ENCODE peak calls at places on chromosomes 16 and 17, in seven cellular contexts. K, X, L, E, J, D and W are unnamed samples.

GRCh38 chr17:39164675-39165143 is 1.3 kb downstream of the ARL5C start:
- DNase-seq in J (peak; percentile 98), X (peak; percentile 99), E (peak; percentile 78), K (peak; percentile 73), L (peak; percentile 90), D (peak; percentile 95), W (peak; percentile 85)

GRCh38 chr16:14424595-14424994 is 205.5 kb downstream of the PARN start:
- DNase-seq in X (no peak), K (no peak), L (no peak), J (no peak), D (no peak), E (no peak), W (no peak)

GRCh38 chr17:27239046-27239445 is 54.9 kb upstream of the WSB1 start:
- DNase-seq in E (no peak), X (no peak), D (no peak), J (no peak), K (no peak), L (no peak), W (no peak)

GRCh38 chr17:45730192-45730591 is 53.9 kb upstream of the CRHR1 start:
- DNase-seq in E (no peak), D (no peak), X (peak; percentile 14), K (no peak), J (no peak), L (no peak), W (no peak)

GRCh38 chr16:16025214-16025968 is 76.0 kb downstream of the ABCC1 start:
- DNase-seq in K (no peak), J (no peak), X (no peak), D (peak; percentile 79), L (peak; percentile 93), E (no peak), W (no peak)

GRCh38 chr17:58391302-58391984 is 25.9 kb downstream of the RNF43 start:
- DNase-seq in K (no peak), X (no peak), D (peak; percentile 69), E (no peak), J (no peak), L (peak; percentile 30), W (peak; percentile 88)

GRCh38 chr16:89970011-89970410 is 21.5 kb downstream of the DEF8 start:
- DNase-seq in D (no peak), E (no peak), L (no peak), K (no peak), J (no peak), X (no peak), W (no peak)

GRCh38 chr16:69767459-69768229 is 5.5 kb downstream of the WWP2 start:
- DNase-seq in J (no peak), X (no peak), D (no peak), E (no peak), L (no peak), K (no peak), W (no peak)

GRCh38 chr16:74297296-74297665 is 667 bp downstream of the PSMD7 start:
- DNase-seq in D (peak; percentile 22), L (peak; percentile 39), E (no peak), X (no peak), K (peak; percentile 16), J (no peak), W (no peak)

GRCh38 chr17:71032746-71033273 is 863.5 kb downstream of the KCNJ2 start:
- DNase-seq in L (no peak), J (no peak), E (no peak), D (no peak), K (no peak), X (peak; percentile 95), W (no peak)

GRCh38 chr17:17781591-17782424 is 55.0 kb downstream of the SREBF1 start:
- DNase-seq in J (peak; percentile 95), X (peak; percentile 68), K (peak; percentile 33), D (peak; percentile 45), E (peak; percentile 60), L (peak; percentile 12), W (peak; percentile 76)

GRCh38 chr16:88649924-88650748 is 717 bp downstream of the CYBA start:
- DNase-seq in X (peak; percentile 35), K (peak; percentile 65), D (peak; percentile 22), L (no peak), J (no peak), E (no peak), W (peak; percentile 56)

GRCh38 chr17:79826210-79826680 is 13.0 kb downstream of the CBX4 start:
- DNase-seq in E (no peak), J (peak; percentile 68), L (no peak), X (no peak), D (peak; percentile 58), K (no peak), W (no peak)

GRCh38 chr17:2691965-2692780 is 19.4 kb downstream of the CLUH start:
- DNase-seq in K (peak; percentile 12), D (no peak), X (peak; percentile 79), J (peak; percentile 64), L (no peak), E (no peak), W (no peak)

GRCh38 chr16:70688266-70688742 is 2.5 kb upstream of the MTSS2 start:
- DNase-seq in K (no peak), D (peak; percentile 74), J (peak; percentile 92), X (no peak), E (peak; percentile 43), L (no peak), W (no peak)

GRCh38 chr16:46713634-46714033 is 24.2 kb downstream of the ORC6 start:
- DNase-seq in D (no peak), E (no peak), K (no peak), J (no peak), L (no peak), X (no peak), W (no peak)

GRCh38 chr16:74877706-74878105 is 103.1 kb upstream of the FA2H start:
- DNase-seq in L (no peak), X (no peak), J (no peak), K (no peak), D (no peak), E (no peak), W (no peak)

GRCh38 chr16:20094157-20094556 is 20.5 kb upstream of the GPR139 start:
- DNase-seq in K (no peak), D (no peak), L (no peak), J (no peak), E (no peak), X (no peak), W (no peak)
- TF ChIP-seq CTCF in K (no peak), D (no peak), L (no peak), J (no peak), E (no peak), X (no peak), W (no peak)

GRCh38 chr16:85220125-85220839 is 108.0 kb upstream of the CIBAR2 start:
- DNase-seq in D (peak; percentile 79), L (peak; percentile 43), K (no peak), J (peak; percentile 93), E (no peak), X (no peak), W (peak; percentile 79)
- TF ChIP-seq CTCF in D (no peak), L (no peak), K (no peak), J (no peak), E (no peak), X (no peak), W (no peak)

DNA sequence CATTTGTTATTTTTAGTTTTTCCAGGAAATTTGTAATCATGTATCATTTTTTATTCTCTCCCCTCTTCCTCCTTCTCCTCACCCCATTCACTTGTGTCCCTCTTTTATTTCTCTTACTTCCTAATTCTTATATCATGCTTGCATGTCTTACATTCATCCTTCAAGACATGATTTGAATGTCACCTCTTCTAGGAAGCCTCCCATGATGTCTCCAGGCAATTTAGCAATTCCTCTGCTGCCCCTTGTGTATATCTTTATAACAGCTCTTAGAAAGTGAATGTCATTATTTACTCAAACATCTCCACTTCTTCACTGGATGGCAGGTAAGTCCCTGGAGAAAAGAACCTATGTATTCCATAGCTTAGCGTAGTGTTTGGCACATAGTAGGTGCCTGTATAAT is 7.8 kb downstream of the HNF1B start:
- DNase-seq in K (no peak), E (no peak), J (no peak), X (no peak), L (no peak), D (no peak), W (no peak)
- TF ChIP-seq CTCF in K (no peak), E (no peak), J (no peak), X (peak; percentile 30), L (peak; percentile 41), D (peak; percentile 5), W (no peak)

DNA sequence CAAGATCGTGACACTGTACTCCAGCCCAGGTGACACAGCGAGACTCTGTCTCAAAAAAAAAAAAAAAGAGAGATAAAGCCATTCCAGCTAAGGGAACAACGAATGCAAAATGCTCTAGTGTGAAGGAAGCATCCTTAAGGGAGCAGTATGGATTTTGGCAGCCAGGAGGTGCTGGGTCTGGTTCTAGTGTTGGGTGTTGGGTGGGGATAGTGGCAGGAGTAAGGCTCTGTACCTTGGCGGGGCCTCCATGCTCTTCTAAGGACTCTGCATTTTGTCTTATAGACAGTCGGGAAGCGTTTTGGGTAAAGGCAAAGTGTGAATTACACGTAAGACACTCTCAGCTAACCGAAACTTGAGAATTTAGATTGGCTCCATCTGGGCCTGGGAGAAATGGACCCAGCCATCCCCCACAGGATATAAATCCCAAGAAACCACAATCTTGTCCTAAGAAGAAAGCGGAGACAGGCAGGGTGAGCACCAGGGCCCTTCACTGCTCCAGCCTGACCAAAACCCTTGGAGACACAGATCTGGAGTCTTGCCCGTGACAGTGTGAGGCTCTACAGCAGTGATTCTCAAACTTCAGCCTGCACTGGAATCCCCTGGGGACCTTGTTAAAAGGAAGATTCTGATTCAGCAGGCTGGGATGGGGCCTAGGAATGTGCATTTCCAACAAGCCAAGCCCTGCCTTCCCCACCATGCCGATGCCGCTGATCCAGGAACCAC is 33.1 kb upstream of the PHB1 start:
- DNase-seq in K (no peak), J (peak; percentile 20), L (no peak), X (no peak), E (no peak), D (no peak), W (no peak)
- TF ChIP-seq CTCF in K (no peak), J (no peak), L (no peak), X (peak; percentile 19), E (no peak), D (no peak), W (no peak)

DNA sequence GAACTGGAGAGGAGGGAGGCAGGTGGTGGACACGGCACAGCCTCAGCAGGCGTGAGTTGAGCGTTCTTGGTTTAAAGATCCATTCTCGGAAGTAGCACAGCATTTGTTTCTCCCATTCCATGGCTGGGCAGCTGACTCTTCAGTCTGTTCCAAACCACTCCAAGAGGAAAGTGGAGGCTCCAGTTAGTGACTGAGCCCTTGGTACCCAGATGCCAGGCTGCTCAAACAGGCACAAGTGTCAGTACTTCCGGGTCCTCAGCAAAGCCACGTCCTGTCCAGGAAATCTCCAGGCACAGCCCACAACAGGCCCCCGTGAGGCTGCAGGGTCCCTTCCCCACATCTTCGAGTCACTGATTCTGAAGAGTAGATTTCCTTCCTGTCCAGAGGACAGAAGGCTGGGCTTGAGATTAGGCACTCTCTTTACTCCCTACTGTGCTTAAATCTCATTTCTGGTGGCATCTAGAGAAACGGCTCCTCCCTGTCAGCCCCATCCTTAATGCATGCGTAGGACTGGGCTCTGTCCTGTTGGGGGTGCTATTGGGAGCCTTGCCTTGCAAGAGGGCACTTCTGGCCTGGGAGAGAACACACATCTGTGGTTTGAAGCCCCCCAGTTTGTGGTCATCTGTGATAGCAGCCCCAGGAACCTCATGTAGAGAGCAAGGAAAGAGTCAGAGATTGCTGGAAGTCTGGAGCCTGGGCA is 39.7 kb upstream of the NAT9 start:
- DNase-seq in D (no peak), K (no peak), X (peak; percentile 72), L (no peak), J (no peak), E (no peak), W (no peak)
- TF ChIP-seq CTCF in D (peak; percentile 29), K (no peak), X (peak; percentile 75), L (peak; percentile 58), J (no peak), E (no peak), W (no peak)

GRCh38 chr16:65005696-65006095 is 116.2 kb downstream of the CDH11 start:
- DNase-seq in L (peak; percentile 35), E (no peak), D (no peak), J (no peak), X (no peak), K (no peak), W (no peak)
- TF ChIP-seq CTCF in L (no peak), E (no peak), D (no peak), J (no peak), X (no peak), K (no peak), W (no peak)